ENCODE peak calls at places on chromosome 1, in seven cellular contexts. V is progenitor cell of endocrine pancreas, B is breast epithelium, Q is RWPE1, H is lower leg skin, E is adrenal gland, L is neural crest cell. U is an unnamed sample.

GRCh38 chr1:201500670-201501120 is 6.2 kb downstream of the CSRP1 start:
- DNase-seq in E (no peak), B (peak; percentile 72), Q (no peak), L (no peak), V (no peak), H (no peak), U (no peak)

GRCh38 chr1:8565802-8566201 is 247.9 kb downstream of the SLC45A1 start:
- DNase-seq in V (no peak), L (no peak), H (no peak), E (no peak), Q (no peak), B (no peak), U (no peak)

GRCh38 chr1:224173523-224173922 is 9.5 kb upstream of the DEGS1 start:
- DNase-seq in Q (no peak), B (no peak), V (no peak), E (no peak), L (no peak), H (no peak), U (no peak)

GRCh38 chr1:94801919-94802546 is 18.1 kb upstream of the SLC44A3 start:
- DNase-seq in V (no peak), B (no peak), H (peak; percentile 86), Q (peak; percentile 71), L (peak; percentile 27), E (peak; percentile 39), U (peak; percentile 87)

GRCh38 chr1:76477131-76477530 is 390.1 kb upstream of the ST6GALNAC5 start:
- DNase-seq in B (no peak), V (no peak), L (no peak), Q (no peak), E (no peak), H (no peak), U (no peak)

GRCh38 chr1:66676616-66677298 is 75.5 kb upstream of the DYNLT5 start:
- DNase-seq in L (no peak), V (no peak), E (no peak), B (no peak), H (no peak), Q (peak; percentile 28), U (peak; percentile 91)

GRCh38 chr1:98034505-98034904 is 113.7 kb upstream of the DPYD start:
- DNase-seq in E (no peak), H (no peak), L (no peak), V (no peak), B (no peak), Q (no peak), U (peak; percentile 64)

GRCh38 chr1:59025898-59026426 is 242.1 kb upstream of the JUN start:
- DNase-seq in Q (no peak), L (no peak), B (no peak), E (no peak), V (no peak), H (no peak), U (peak; percentile 90)

GRCh38 chr1:87501738-87502137 is 173.1 kb downstream of the LMO4 start:
- DNase-seq in H (no peak), V (no peak), B (no peak), E (no peak), Q (no peak), L (no peak), U (no peak)

GRCh38 chr1:169105434-169106094 is 926 bp upstream of the ATP1B1 start:
- DNase-seq in L (no peak), B (peak; percentile 80), Q (peak; percentile 63), E (peak; percentile 77), H (peak; percentile 92), V (peak; percentile 79), U (peak; percentile 58)

GRCh38 chr1:169107673-169108160 is 1.2 kb downstream of the ATP1B1 start:
- DNase-seq in Q (no peak), V (no peak), H (no peak), B (no peak), L (no peak), E (peak; percentile 49), U (peak; percentile 51)

GRCh38 chr1:169106921-169107672 is 607 bp downstream of the ATP1B1 start:
- DNase-seq in Q (no peak), L (no peak), B (no peak), E (peak; percentile 49), H (no peak), V (peak; percentile 27), U (peak; percentile 46)

GRCh38 chr1:169105087-169105433 is 1.4 kb upstream of the ATP1B1 start:
- DNase-seq in L (no peak), Q (no peak), E (no peak), V (no peak), B (no peak), H (no peak), U (no peak)

DNA sequence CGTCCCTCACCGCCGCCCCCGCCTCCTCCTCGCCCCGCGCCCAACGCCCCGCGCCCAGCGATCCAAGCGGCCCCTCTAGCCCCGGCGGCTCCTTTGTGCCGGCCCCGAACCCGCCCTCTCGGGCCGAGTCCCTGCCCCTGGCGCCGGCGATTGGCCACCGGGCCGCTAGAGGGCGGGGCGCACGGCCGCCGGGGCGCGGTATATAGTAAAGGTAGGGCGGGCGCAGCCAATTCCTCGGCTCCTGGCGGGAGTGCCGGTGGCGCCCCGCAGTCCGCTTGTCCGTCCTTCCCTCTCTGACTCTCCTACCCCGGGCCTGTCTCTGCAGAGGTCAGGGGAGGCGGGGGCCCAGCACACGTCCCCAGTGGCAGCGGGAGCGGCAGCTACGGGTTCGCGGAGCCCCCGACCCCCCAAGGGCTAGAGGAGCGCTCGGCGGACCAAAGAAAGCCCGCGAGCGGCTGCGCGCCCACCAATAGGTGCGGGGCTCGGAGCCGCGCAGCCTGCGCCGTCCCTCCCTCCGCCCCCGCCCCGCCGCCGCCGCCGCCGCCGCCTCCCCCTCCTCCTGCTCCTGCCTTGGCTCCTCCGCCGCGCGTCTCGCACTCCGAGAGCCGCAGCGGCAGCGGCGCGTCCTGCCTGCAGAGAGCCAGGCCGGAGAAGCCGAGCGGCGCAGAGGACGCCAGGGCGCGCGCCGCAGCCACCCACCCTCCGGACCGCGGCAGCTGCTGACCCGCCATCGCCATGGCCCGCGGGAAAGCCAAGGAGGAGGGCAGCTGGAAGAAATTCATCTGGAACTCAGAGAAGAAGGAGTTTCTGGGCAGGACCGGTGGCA is at the start of gene ATP1B1:
- DNase-seq in V (peak; percentile 95), H (peak; percentile 95), L (peak; percentile 86), Q (peak; percentile 93), B (peak; percentile 88), E (peak; percentile 93), U (peak; percentile 87)
- TF ChIP-seq CTCF in V (peak; percentile 50), H (no peak), L (peak; percentile 39), Q (no peak), B (peak; percentile 45), E (peak; percentile 94), U (peak; percentile 27)

GRCh38 chr1:175478203-175478602 is 265.2 kb downstream of the TNR start:
- DNase-seq in V (no peak), E (no peak), H (peak; percentile 21), L (no peak), B (no peak), Q (no peak), U (no peak)

GRCh38 chr1:175482072-175482451 is 261.3 kb downstream of the TNR start:
- DNase-seq in B (no peak), E (no peak), Q (no peak), L (no peak), V (no peak), H (no peak), U (no peak)

GRCh38 chr1:175479521-175480342 is 263.7 kb downstream of the TNR start:
- DNase-seq in E (no peak), L (no peak), Q (no peak), H (peak; percentile 54), B (no peak), V (no peak), U (peak; percentile 57)

GRCh38 chr1:175480343-175480827 is 263.0 kb downstream of the TNR start:
- DNase-seq in E (no peak), B (no peak), L (no peak), Q (no peak), V (no peak), H (peak; percentile 9), U (no peak)

GRCh38 chr1:175481126-175482071 is 262.0 kb downstream of the TNR start:
- DNase-seq in H (peak; percentile 68), B (no peak), Q (peak; percentile 32), V (no peak), L (no peak), E (no peak), U (peak; percentile 24)
- TF ChIP-seq CTCF in H (no peak), B (peak; percentile 58), Q (peak; percentile 65), V (peak; percentile 67), L (peak; percentile 73), E (peak; percentile 45), U (peak; percentile 52)

GRCh38 chr1:25568090-25568833 is 24.9 kb downstream of the LDLRAP1 start:
- DNase-seq in Q (peak; percentile 97), H (no peak), V (no peak), E (no peak), L (no peak), B (peak; percentile 89), U (peak; percentile 72)
- TF ChIP-seq CTCF in Q (no peak), H (no peak), V (no peak), E (no peak), L (peak; percentile 26), B (peak; percentile 33), U (no peak)

DNA sequence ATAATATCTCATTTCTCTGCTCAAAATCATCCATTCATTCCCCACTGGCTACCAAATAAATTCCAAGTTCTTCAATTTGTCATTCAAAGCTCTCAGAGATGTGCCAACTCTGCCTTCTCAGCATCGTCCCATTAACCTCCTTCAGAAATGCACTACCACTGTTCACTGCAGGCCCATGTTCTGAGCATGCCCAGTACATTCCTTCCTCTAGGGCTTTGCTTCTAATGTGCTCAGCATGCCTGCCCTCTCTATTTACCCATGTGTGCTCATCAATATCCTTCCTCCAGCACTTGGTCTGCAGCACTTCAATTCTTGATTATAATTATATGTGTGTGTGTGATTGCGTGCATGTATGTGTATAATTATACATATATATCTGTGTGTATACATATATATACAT is 36.1 kb upstream of the RGS8 start:
- DNase-seq in E (no peak), L (no peak), H (no peak), B (no peak), Q (no peak), V (no peak), U (no peak)
- TF ChIP-seq CTCF in E (no peak), L (peak; percentile 51), H (no peak), B (no peak), Q (no peak), V (peak; percentile 64), U (peak; percentile 47)

DNA sequence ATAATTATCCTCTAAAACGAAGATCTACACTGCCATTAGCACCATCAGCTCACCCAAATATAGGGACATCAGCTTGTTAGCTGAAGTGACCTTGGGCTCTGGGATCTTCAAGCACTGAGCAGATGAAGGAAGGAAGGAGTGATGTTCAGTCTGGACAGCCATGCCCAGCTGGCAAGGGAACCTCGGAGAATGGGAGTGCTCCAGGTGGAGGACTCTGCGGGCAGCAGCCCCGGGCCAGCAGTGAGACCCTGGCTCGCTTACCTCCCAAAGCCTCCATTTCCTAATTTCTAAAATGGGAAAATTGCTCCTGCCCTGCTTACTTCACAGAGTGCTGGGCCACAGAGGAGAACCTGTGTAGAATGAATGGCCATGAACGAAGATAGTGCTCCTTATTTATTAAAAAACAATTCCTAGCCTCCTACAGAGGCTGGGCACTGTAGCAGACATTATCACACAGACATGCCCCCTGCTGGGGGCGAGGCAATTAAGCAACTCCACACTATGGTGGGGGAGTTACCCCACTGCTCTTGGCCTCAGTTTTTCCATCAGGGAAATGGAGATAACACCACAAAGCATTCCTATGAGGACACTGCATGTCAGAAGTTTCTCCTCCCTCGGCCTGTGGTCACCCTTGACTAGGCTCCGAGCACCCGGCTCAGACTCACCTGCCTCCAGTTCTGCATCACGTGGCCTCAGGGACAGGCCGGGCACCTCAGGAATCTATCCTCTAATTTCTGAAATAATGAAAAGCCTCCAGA is 117.6 kb downstream of the KCNN3 start:
- DNase-seq in E (no peak), L (no peak), H (peak; percentile 34), V (no peak), B (no peak), Q (no peak), U (no peak)
- TF ChIP-seq CTCF in E (no peak), L (peak; percentile 27), H (no peak), V (no peak), B (no peak), Q (no peak), U (no peak)